ENCODE peak calls at places on chromosomes 5 and 9, in four cellular contexts. G is hippocampal formation, M is astrocyte of the hippocampus, Q is astrocyte of the spinal cord. F is an unnamed sample.

GRCh38 chr9:128310461-128310860 is 11.8 kb downstream of the TRUB2 start:
- DNase-seq in G (no peak), M (no peak), Q (no peak), F (no peak)

GRCh38 chr5:76669245-76669644 is 46.0 kb upstream of the F2RL2 start:
- DNase-seq in G (no peak), Q (no peak), M (no peak), F (no peak)

GRCh38 chr5:98606961-98607360 is 166.5 kb upstream of the RGMB start:
- DNase-seq in Q (no peak), M (no peak), G (no peak), F (no peak)

GRCh38 chr9:120439147-120439546 is 140.8 kb downstream of the CDK5RAP2 start:
- DNase-seq in G (no peak), M (peak; percentile 28), Q (peak; percentile 13), F (no peak)

GRCh38 chr5:958701-959571 is 49.7 kb upstream of the NKD2 start:
- DNase-seq in M (peak; percentile 77), Q (peak; percentile 40), G (no peak), F (no peak)

GRCh38 chr9:35960029-35960655 is 2.2 kb upstream of the OR2S2 start:
- DNase-seq in Q (peak; percentile 53), G (no peak), M (peak; percentile 37), F (no peak)

GRCh38 chr9:36407122-36407723 is 7.2 kb upstream of the RNF38 start:
- DNase-seq in M (peak; percentile 75), G (peak; percentile 49), Q (peak; percentile 63), F (no peak)

GRCh38 chr5:174339130-174339529 is 293.6 kb downstream of the NSG2 start:
- DNase-seq in G (no peak), Q (no peak), M (no peak), F (no peak)

GRCh38 chr5:139638736-139639618 is 9.2 kb upstream of the CXXC5 start:
- DNase-seq in G (no peak), M (no peak), Q (no peak), F (no peak)

GRCh38 chr9:125822160-125822559 is 75.0 kb downstream of the PBX3 start:
- DNase-seq in M (no peak), G (no peak), Q (no peak), F (no peak)

GRCh38 chr9:33818167-33818831 is 1.3 kb downstream of the UBE2R2 start:
- DNase-seq in M (peak; percentile 23), G (no peak), Q (peak; percentile 2), F (peak; percentile 49)

GRCh38 chr9:128629852-128630545 is 26.6 kb downstream of the DYNC2I2 start:
- DNase-seq in M (no peak), G (no peak), Q (no peak), F (no peak)

GRCh38 chr9:113589890-113590289 is 126.4 kb downstream of the RGS3 start:
- DNase-seq in Q (peak; percentile 52), G (no peak), M (peak; percentile 54), F (no peak)

GRCh38 chr5:127187711-127188110 is 102.9 kb upstream of the MEGF10 start:
- DNase-seq in M (no peak), G (no peak), Q (no peak), F (no peak)

GRCh38 chr5:10987881-10988504 is 227.0 kb upstream of the DAP start:
- DNase-seq in Q (peak; percentile 25), M (peak; percentile 62), G (peak; percentile 27), F (no peak)

GRCh38 chr5:178786424-178786823 is 56.0 kb upstream of the ZNF354A start:
- DNase-seq in G (no peak), M (no peak), Q (no peak), F (no peak)

GRCh38 chr5:43121565-43122484 is 1.1 kb downstream of the ZNF131 start:
- DNase-seq in M (peak; percentile 48), Q (peak; percentile 55), G (no peak), F (no peak)

GRCh38 chr9:77016111-77016525 is 3.3 kb upstream of the FOXB2 start:
- DNase-seq in Q (no peak), M (peak; percentile 27), G (no peak), F (no peak)

GRCh38 chr5:120101771-120102170 is 362.3 kb upstream of the PRR16 start:
- DNase-seq in Q (no peak), G (no peak), M (no peak), F (no peak)

GRCh38 chr5:33690736-33691135 is 201.1 kb downstream of the ADAMTS12 start:
- DNase-seq in G (no peak), M (peak; percentile 82), Q (peak; percentile 93), F (no peak)

GRCh38 chr5:124819201-124819600 is 72.8 kb upstream of the ZNF608 start:
- DNase-seq in M (no peak), G (no peak), Q (no peak), F (no peak)

GRCh38 chr9:123376218-123377071 is 20.4 kb downstream of the CRB2 start:
- DNase-seq in M (no peak), Q (no peak), G (no peak), F (no peak)

GRCh38 chr5:3068401-3068800 is 316.9 kb upstream of the IRX2 start:
- DNase-seq in Q (no peak), M (peak; percentile 4), G (no peak), F (no peak)

GRCh38 chr9:85142461-85143401 is 473.2 kb downstream of the NTRK2 start:
- DNase-seq in Q (no peak), G (no peak), M (peak; percentile 32), F (no peak)

GRCh38 chr9:125867752-125868400 is 120.7 kb downstream of the PBX3 start:
- DNase-seq in G (no peak), Q (no peak), M (no peak), F (no peak)

GRCh38 chr5:142597025-142597424 is 88.9 kb downstream of the FGF1 start:
- DNase-seq in Q (no peak), M (no peak), G (no peak), F (no peak)

GRCh38 chr5:125408582-125409069 is 662.2 kb upstream of the ZNF608 start:
- DNase-seq in Q (peak; percentile 91), G (no peak), M (peak; percentile 76), F (no peak)

GRCh38 chr9:114893221-114893620 is 37.2 kb downstream of the TNFSF8 start:
- DNase-seq in G (no peak), M (no peak), Q (no peak), F (no peak)

GRCh38 chr5:139984816-139985215 is 58.3 kb downstream of the NRG2 start:
- DNase-seq in Q (no peak), G (no peak), M (no peak), F (no peak)

GRCh38 chr9:128633057-128633456 is 23.6 kb downstream of the DYNC2I2 start:
- DNase-seq in Q (no peak), G (no peak), M (no peak), F (no peak)

GRCh38 chr5:137753227-137753985 is 757 bp downstream of the HNRNPA0 start:
- DNase-seq in Q (no peak), G (peak; percentile 64), M (peak; percentile 50), F (no peak)

GRCh38 chr9:18739641-18740318 is 265.8 kb downstream of the ADAMTSL1 start:
- DNase-seq in M (no peak), Q (no peak), G (no peak), F (no peak)

GRCh38 chr5:84430079-84430478 is 45.4 kb upstream of the EDIL3 start:
- DNase-seq in M (no peak), G (no peak), Q (no peak), F (no peak)

GRCh38 chr9:127307802-127308201 is 43.2 kb downstream of the GARNL3 start:
- DNase-seq in M (peak; percentile 17), G (no peak), Q (no peak), F (no peak)

GRCh38 chr5:122781465-122781864 is 6.6 kb downstream of the SNX2 start:
- DNase-seq in G (no peak), Q (no peak), M (no peak), F (no peak)